ENCODE peak calls at places on chromosomes 16 and 17, in six cellular contexts. One of them, this sample, is unnamed.

GRCh38 chr16:12589676-12590075 is 214.0 kb downstream of the CPPED1 start:
- DNase-seq in H4: no peak
- DNase-seq in anterior cingulate cortex: no peak
- DNase-seq in AG09309: no peak
- DNase-seq in NCI-H1105: no peak
- DNase-seq in astrocyte of the spinal cord: no peak
- DNase-seq in this sample: no peak

GRCh38 chr17:77829871-77830799 is 128.4 kb upstream of the TNRC6C start:
- DNase-seq in H4: peak
- DNase-seq in anterior cingulate cortex: peak
- DNase-seq in AG09309: no peak
- DNase-seq in NCI-H1105: no peak
- DNase-seq in astrocyte of the spinal cord: peak
- DNase-seq in this sample: no peak

GRCh38 chr17:64281962-64282752 is 19.1 kb upstream of the TEX2 start:
- DNase-seq in H4: peak
- DNase-seq in anterior cingulate cortex: peak
- DNase-seq in AG09309: no peak
- DNase-seq in NCI-H1105: peak
- DNase-seq in astrocyte of the spinal cord: peak
- DNase-seq in this sample: no peak

GRCh38 chr16:317583-317982 is 34.6 kb downstream of the PDIA2 start:
- DNase-seq in H4: no peak
- DNase-seq in anterior cingulate cortex: no peak
- DNase-seq in AG09309: no peak
- DNase-seq in NCI-H1105: no peak
- DNase-seq in astrocyte of the spinal cord: no peak
- DNase-seq in this sample: no peak

GRCh38 chr16:56311208-56312027 is 113.9 kb downstream of the AMFR start:
- DNase-seq in H4: no peak
- DNase-seq in anterior cingulate cortex: no peak
- DNase-seq in AG09309: no peak
- DNase-seq in NCI-H1105: peak
- DNase-seq in astrocyte of the spinal cord: no peak
- DNase-seq in this sample: no peak

GRCh38 chr17:49944451-49944850 is 24.5 kb upstream of the DLX4 start:
- DNase-seq in H4: no peak
- DNase-seq in anterior cingulate cortex: no peak
- DNase-seq in AG09309: no peak
- DNase-seq in NCI-H1105: peak
- DNase-seq in astrocyte of the spinal cord: no peak
- DNase-seq in this sample: no peak

GRCh38 chr16:30637952-30638351 is 12.8 kb upstream of the PRR14 start:
- DNase-seq in H4: peak
- DNase-seq in anterior cingulate cortex: no peak
- DNase-seq in AG09309: no peak
- DNase-seq in NCI-H1105: peak
- DNase-seq in astrocyte of the spinal cord: peak
- DNase-seq in this sample: no peak

GRCh38 chr17:57834146-57834741 is 15.6 kb downstream of the MRPS23 start:
- DNase-seq in H4: no peak
- DNase-seq in anterior cingulate cortex: peak
- DNase-seq in AG09309: no peak
- DNase-seq in NCI-H1105: peak
- DNase-seq in astrocyte of the spinal cord: peak
- DNase-seq in this sample: no peak

GRCh38 chr17:28735242-28735722 is 6.7 kb downstream of the NEK8 start:
- DNase-seq in H4: no peak
- DNase-seq in anterior cingulate cortex: no peak
- DNase-seq in AG09309: no peak
- DNase-seq in NCI-H1105: no peak
- DNase-seq in astrocyte of the spinal cord: no peak
- DNase-seq in this sample: no peak

GRCh38 chr16:21239646-21240045 is 6.1 kb downstream of the ANKS4B start:
- DNase-seq in H4: no peak
- DNase-seq in anterior cingulate cortex: no peak
- DNase-seq in AG09309: no peak
- DNase-seq in NCI-H1105: no peak
- DNase-seq in astrocyte of the spinal cord: no peak
- DNase-seq in this sample: no peak

GRCh38 chr17:29664743-29665479 is 42.2 kb upstream of the CORO6 start:
- DNase-seq in H4: no peak
- DNase-seq in anterior cingulate cortex: no peak
- DNase-seq in AG09309: no peak
- DNase-seq in NCI-H1105: no peak
- DNase-seq in astrocyte of the spinal cord: peak
- DNase-seq in this sample: no peak

GRCh38 chr16:54933281-54934150 is 2.9 kb downstream of the IRX5 start:
- DNase-seq in H4: no peak
- DNase-seq in anterior cingulate cortex: no peak
- DNase-seq in AG09309: no peak
- DNase-seq in NCI-H1105: no peak
- DNase-seq in astrocyte of the spinal cord: peak
- DNase-seq in this sample: no peak

GRCh38 chr17:43976956-43977837 is 23.5 kb upstream of the PYY start:
- DNase-seq in H4: no peak
- DNase-seq in anterior cingulate cortex: no peak
- DNase-seq in AG09309: no peak
- DNase-seq in NCI-H1105: no peak
- DNase-seq in astrocyte of the spinal cord: no peak
- DNase-seq in this sample: no peak

GRCh38 chr17:77212833-77213777 is 72.3 kb downstream of the SEC14L1 start:
- DNase-seq in H4: no peak
- DNase-seq in anterior cingulate cortex: no peak
- DNase-seq in AG09309: no peak
- DNase-seq in NCI-H1105: no peak
- DNase-seq in astrocyte of the spinal cord: no peak
- DNase-seq in this sample: no peak

GRCh38 chr17:64130559-64131001 is 636 bp upstream of the ERN1 start:
- DNase-seq in H4: no peak
- DNase-seq in anterior cingulate cortex: no peak
- DNase-seq in AG09309: no peak
- DNase-seq in NCI-H1105: no peak
- DNase-seq in astrocyte of the spinal cord: no peak
- DNase-seq in this sample: no peak

GRCh38 chr17:11598274-11599221 is at the start of gene DNAH9:
- DNase-seq in H4: peak
- DNase-seq in anterior cingulate cortex: peak
- DNase-seq in AG09309: no peak
- DNase-seq in NCI-H1105: peak
- DNase-seq in astrocyte of the spinal cord: peak
- DNase-seq in this sample: no peak

GRCh38 chr16:23286131-23286532 is 16.0 kb upstream of the SCNN1B start:
- DNase-seq in H4: no peak
- DNase-seq in anterior cingulate cortex: no peak
- DNase-seq in AG09309: peak
- DNase-seq in NCI-H1105: no peak
- DNase-seq in astrocyte of the spinal cord: peak
- DNase-seq in this sample: no peak

GRCh38 chr16:1401061-1401757 is 13.3 kb downstream of the UNKL start:
- DNase-seq in H4: no peak
- DNase-seq in anterior cingulate cortex: no peak
- DNase-seq in AG09309: no peak
- DNase-seq in NCI-H1105: no peak
- DNase-seq in astrocyte of the spinal cord: no peak
- DNase-seq in this sample: no peak

GRCh38 chr16:81446318-81447275 is 2.0 kb downstream of the CMIP start:
- DNase-seq in H4: no peak
- DNase-seq in anterior cingulate cortex: no peak
- DNase-seq in AG09309: no peak
- DNase-seq in NCI-H1105: no peak
- DNase-seq in astrocyte of the spinal cord: no peak
- DNase-seq in this sample: no peak

GRCh38 chr16:16048904-16049582 is 99.6 kb downstream of the ABCC1 start:
- DNase-seq in H4: no peak
- DNase-seq in anterior cingulate cortex: no peak
- DNase-seq in AG09309: no peak
- DNase-seq in NCI-H1105: no peak
- DNase-seq in astrocyte of the spinal cord: no peak
- DNase-seq in this sample: no peak

GRCh38 chr17:75478508-75478907 is 22.1 kb downstream of the TMEM94 start:
- DNase-seq in H4: no peak
- DNase-seq in anterior cingulate cortex: no peak
- DNase-seq in AG09309: no peak
- DNase-seq in NCI-H1105: no peak
- DNase-seq in astrocyte of the spinal cord: peak
- DNase-seq in this sample: no peak

GRCh38 chr16:77890075-77890474 is 101.7 kb downstream of the VAT1L start:
- DNase-seq in H4: no peak
- DNase-seq in anterior cingulate cortex: no peak
- DNase-seq in AG09309: no peak
- DNase-seq in NCI-H1105: no peak
- DNase-seq in astrocyte of the spinal cord: no peak
- DNase-seq in this sample: no peak

GRCh38 chr17:73667184-73667959 is 23.1 kb upstream of the SDK2 start:
- DNase-seq in H4: no peak
- DNase-seq in anterior cingulate cortex: no peak
- DNase-seq in AG09309: no peak
- DNase-seq in NCI-H1105: no peak
- DNase-seq in astrocyte of the spinal cord: no peak
- DNase-seq in this sample: no peak